ENCODE peak calls at places on chromosomes 16 and 17, in nine cellular contexts. S is GM23338, Z is left ventricle myocardium inferior, U is kidney, N is neural progenitor cell, V is upper lobe of right lung, L is WTC11, P is fibroblast of lung, M is A549. E is an unnamed sample.

GRCh38 chr16:12318661-12319463 is 342.3 kb downstream of the SNX29 start:
- DNase-seq in S (no peak), N (no peak), V (no peak), M (no peak), Z (no peak), P (peak; percentile 31), L (no peak), U (no peak), E (no peak)

GRCh38 chr17:76122411-76123126 is 18.5 kb downstream of the FOXJ1 start:
- DNase-seq in M (no peak), P (no peak), Z (no peak), U (no peak), L (no peak), V (no peak), S (no peak), N (no peak), E (no peak)

GRCh38 chr17:21007646-21008045 is 35.2 kb downstream of the USP22 start:
- DNase-seq in P (no peak), M (no peak), N (no peak), L (no peak), U (peak; percentile 10), S (no peak), V (peak; percentile 27), Z (no peak), E (no peak)

GRCh38 chr17:2076461-2076984 is 21.6 kb downstream of the HIC1 start:
- DNase-seq in S (no peak), M (no peak), Z (no peak), V (no peak), U (no peak), L (no peak), P (no peak), N (no peak), E (no peak)

GRCh38 chr17:71327376-71328059 is 793.3 kb upstream of the SOX9 start:
- DNase-seq in U (no peak), Z (no peak), L (no peak), M (no peak), N (no peak), P (peak; percentile 74), V (no peak), S (no peak), E (no peak)

GRCh38 chr17:67121317-67121887 is 77.0 kb downstream of the CACNG1 start:
- DNase-seq in V (no peak), L (no peak), Z (no peak), N (no peak), S (no peak), U (no peak), M (no peak), P (no peak), E (no peak)

GRCh38 chr17:36475346-36475970 is 11.0 kb upstream of the ZNHIT3 start:
- DNase-seq in Z (no peak), M (no peak), L (no peak), S (no peak), V (no peak), P (no peak), N (no peak), U (no peak), E (no peak)

GRCh38 chr17:17191346-17191792 is 14.8 kb downstream of the PLD6 start:
- DNase-seq in L (no peak), V (no peak), Z (peak; percentile 69), N (no peak), M (no peak), P (peak; percentile 95), S (no peak), U (no peak), E (no peak)

GRCh38 chr17:79002796-79003593 is 6.6 kb downstream of the CANT1 start:
- DNase-seq in P (no peak), S (no peak), U (peak; percentile 39), N (no peak), M (no peak), L (no peak), Z (no peak), V (no peak), E (no peak)

GRCh38 chr16:75496546-75496945 is 1.3 kb upstream of the CHST6 start:
- DNase-seq in U (no peak), M (no peak), P (peak; percentile 67), N (no peak), L (no peak), S (no peak), Z (no peak), V (no peak), E (no peak)

GRCh38 chr16:35449663-35450062 is 1990.3 kb downstream of the TP53TG3F start:
- DNase-seq in N (no peak), P (no peak), Z (no peak), M (no peak), U (no peak), V (no peak), L (no peak), S (no peak), E (no peak)

GRCh38 chr16:104355-104754 is 26.3 kb downstream of the MPG start:
- DNase-seq in M (no peak), N (no peak), S (no peak), P (no peak), V (no peak), L (no peak), Z (no peak), U (no peak), E (no peak)

GRCh38 chr16:105521-105920 is 27.5 kb downstream of the MPG start:
- DNase-seq in L (no peak), N (no peak), U (no peak), V (no peak), M (no peak), S (peak; percentile 32), Z (no peak), P (no peak), E (no peak)

GRCh38 chr16:104828-105374 is 26.9 kb downstream of the MPG start:
- DNase-seq in Z (no peak), U (no peak), V (no peak), M (no peak), P (no peak), S (no peak), N (no peak), L (no peak), E (no peak)

GRCh38 chr16:102060-102855 is 24.2 kb downstream of the MPG start:
- DNase-seq in P (peak; percentile 65), L (no peak), M (no peak), N (no peak), Z (peak; percentile 78), V (no peak), S (no peak), U (peak; percentile 85), E (no peak)

DNA sequence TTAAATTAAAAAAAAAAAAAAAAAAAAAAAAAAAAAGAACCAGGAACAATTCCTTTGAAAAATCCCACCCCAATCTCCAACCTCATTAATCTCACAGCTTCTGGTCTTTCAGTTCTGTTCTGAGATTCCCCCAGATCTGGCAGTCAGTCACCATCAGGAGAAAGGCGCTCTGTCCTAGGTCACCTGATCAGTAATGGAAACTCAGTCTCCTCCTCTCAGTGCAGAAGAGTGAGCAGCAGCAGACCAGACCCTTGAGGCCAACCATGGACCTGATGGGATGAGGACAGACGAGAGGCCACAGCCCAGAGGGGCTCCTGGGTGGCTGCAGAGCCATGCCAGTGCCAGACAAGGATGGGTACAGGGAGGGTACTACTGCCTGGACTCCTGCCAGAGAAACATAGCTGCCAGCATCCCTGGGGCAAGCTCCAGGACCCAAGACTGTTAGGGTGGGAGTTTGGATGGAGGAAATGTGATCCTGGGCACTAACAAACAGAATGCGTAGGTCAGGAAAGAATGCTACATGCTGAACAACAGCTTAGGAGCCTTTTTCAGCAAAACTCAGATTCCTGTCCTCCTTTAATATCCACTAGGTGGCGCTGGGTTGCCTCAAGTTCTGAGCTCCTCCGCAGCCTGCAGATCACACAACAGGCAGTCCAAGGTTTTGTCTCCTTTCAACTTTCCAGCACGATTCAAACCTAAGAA is 28.7 kb downstream of the MPG start:
- DNase-seq in V (no peak), U (no peak), N (peak; percentile 89), M (peak; percentile 71), L (peak; percentile 50), Z (no peak), P (peak; percentile 70), S (peak; percentile 95), E (peak; percentile 68)
- TF ChIP-seq CTCF in V (peak; percentile 81), U (peak; percentile 78), N (peak; percentile 86), M (peak; percentile 85), L (peak; percentile 84), Z (peak; percentile 88), P (peak; percentile 85), S (peak; percentile 83), E (peak; percentile 68)

GRCh38 chr17:63573634-63574033 is 23.4 kb downstream of the DCAF7 start:
- DNase-seq in L (peak; percentile 30), N (peak; percentile 25), S (peak; percentile 64), Z (no peak), V (no peak), M (peak; percentile 54), U (no peak), P (no peak), E (no peak)
- TF ChIP-seq CTCF in L (peak; percentile 30), N (peak; percentile 52), S (peak; percentile 62), Z (peak; percentile 35), V (peak; percentile 14), M (peak; percentile 38), U (no peak), P (peak; percentile 41), E (no peak)

GRCh38 chr16:61435356-61435755 is 600.9 kb downstream of the CDH8 start:
- DNase-seq in M (no peak), S (no peak), V (no peak), P (no peak), N (no peak), U (no peak), L (no peak), Z (no peak), E (no peak)
- TF ChIP-seq CTCF in M (no peak), S (no peak), V (no peak), P (no peak), N (no peak), U (no peak), L (no peak), Z (no peak), E (no peak)

GRCh38 chr17:66043419-66043818 is 148.5 kb downstream of the CEP112 start:
- DNase-seq in Z (no peak), L (no peak), P (no peak), V (no peak), S (no peak), N (no peak), U (no peak), M (no peak), E (no peak)
- TF ChIP-seq CTCF in Z (no peak), L (no peak), P (no peak), V (no peak), S (no peak), N (no peak), U (no peak), M (no peak), E (no peak)

GRCh38 chr17:72594248-72594647 is 473.4 kb downstream of the SOX9 start:
- DNase-seq in V (no peak), Z (no peak), M (no peak), L (no peak), P (no peak), N (no peak), S (peak; percentile 61), U (no peak), E (no peak)
- TF ChIP-seq CTCF in V (no peak), Z (no peak), M (no peak), L (no peak), P (no peak), N (no peak), S (no peak), U (no peak), E (no peak)

GRCh38 chr17:15882058-15882720 is 62.7 kb upstream of the ADORA2B start:
- DNase-seq in L (peak; percentile 58), U (no peak), V (no peak), P (no peak), M (no peak), Z (no peak), N (peak; percentile 45), S (peak; percentile 69), E (no peak)
- TF ChIP-seq CTCF in L (no peak), U (no peak), V (no peak), P (no peak), M (no peak), Z (peak; percentile 13), N (peak; percentile 41), S (peak; percentile 58), E (no peak)

GRCh38 chr17:63679214-63679613 is 20.7 kb downstream of the LIMD2 start:
- DNase-seq in S (peak; percentile 60), Z (no peak), V (no peak), M (no peak), L (no peak), P (no peak), U (no peak), N (no peak), E (no peak)
- TF ChIP-seq CTCF in S (peak; percentile 44), Z (no peak), V (no peak), M (no peak), L (no peak), P (no peak), U (no peak), N (peak; percentile 24), E (no peak)

E was measured in activated CD8-positive, alpha-beta T cell treated with anti-CD3 and anti-CD28 coated beads for 36 hours.